ENCODE peak calls at places on chromosomes 1 and 21, in five cellular contexts. One of them, this sample, is unnamed.

GRCh38 chr1:228341814-228342626 is 64.6 kb downstream of the TRIM11 start:
- DNase-seq in H9: peak; percentile 24
- DNase-seq in AG10803: no peak
- DNase-seq in GM20000: no peak
- DNase-seq in uterus: peak; percentile 8
- DNase-seq in this sample: no peak

GRCh38 chr1:33258788-33259274 is 2.5 kb downstream of the ZNF362 start:
- DNase-seq in H9: no peak
- DNase-seq in AG10803: no peak
- DNase-seq in GM20000: no peak
- DNase-seq in uterus: no peak
- DNase-seq in this sample: no peak

GRCh38 chr1:234313171-234313570 is 60.1 kb upstream of the COA6 start:
- DNase-seq in H9: no peak
- DNase-seq in AG10803: no peak
- DNase-seq in GM20000: no peak
- DNase-seq in uterus: no peak
- DNase-seq in this sample: no peak

GRCh38 chr1:236795757-236796719 is 946 bp downstream of the MTR start:
- DNase-seq in H9: no peak
- DNase-seq in AG10803: peak; percentile 43
- DNase-seq in GM20000: peak; percentile 47
- DNase-seq in uterus: no peak
- DNase-seq in this sample: peak; percentile 54

GRCh38 chr21:32770514-32771133 is 931 bp downstream of the PAXBP1 start:
- DNase-seq in H9: no peak
- DNase-seq in AG10803: peak; percentile 17
- DNase-seq in GM20000: no peak
- DNase-seq in uterus: no peak
- DNase-seq in this sample: no peak

GRCh38 chr1:112849425-112849966 is 106.5 kb downstream of the SLC16A1 start:
- DNase-seq in H9: peak; percentile 77
- DNase-seq in AG10803: peak; percentile 21
- DNase-seq in GM20000: no peak
- DNase-seq in uterus: no peak
- DNase-seq in this sample: no peak

GRCh38 chr21:34836103-34836932 is 167.5 kb downstream of the CLIC6 start:
- DNase-seq in H9: no peak
- DNase-seq in AG10803: peak; percentile 99
- DNase-seq in GM20000: no peak
- DNase-seq in uterus: peak; percentile 74
- DNase-seq in this sample: no peak

GRCh38 chr1:9985001-9985400 is 12.0 kb upstream of the RBP7 start:
- DNase-seq in H9: no peak
- DNase-seq in AG10803: no peak
- DNase-seq in GM20000: no peak
- DNase-seq in uterus: no peak
- DNase-seq in this sample: no peak

GRCh38 chr1:93033785-93034184 is 45.3 kb upstream of the MTF2 start:
- DNase-seq in H9: no peak
- DNase-seq in AG10803: no peak
- DNase-seq in GM20000: peak; percentile 52
- DNase-seq in uterus: no peak
- DNase-seq in this sample: peak; percentile 70

GRCh38 chr1:85058311-85058710 is 10.0 kb upstream of the MCOLN3 start:
- DNase-seq in H9: no peak
- DNase-seq in AG10803: no peak
- DNase-seq in GM20000: no peak
- DNase-seq in uterus: no peak
- DNase-seq in this sample: no peak

GRCh38 chr1:221823566-221823965 is 81.7 kb upstream of the DUSP10 start:
- DNase-seq in H9: no peak
- DNase-seq in AG10803: no peak
- DNase-seq in GM20000: no peak
- DNase-seq in uterus: no peak
- DNase-seq in this sample: no peak

GRCh38 chr1:160017592-160017991 is 14.2 kb downstream of the PIGM start:
- DNase-seq in H9: no peak
- DNase-seq in AG10803: no peak
- DNase-seq in GM20000: no peak
- DNase-seq in uterus: no peak
- DNase-seq in this sample: no peak

GRCh38 chr1:20974069-20974468 is 187.0 kb upstream of the HP1BP3 start:
- DNase-seq in H9: no peak
- DNase-seq in AG10803: peak; percentile 61
- DNase-seq in GM20000: no peak
- DNase-seq in uterus: no peak
- DNase-seq in this sample: no peak

GRCh38 chr1:228178737-228179720 is 13.4 kb downstream of the IBA57 start:
- DNase-seq in H9: no peak
- DNase-seq in AG10803: no peak
- DNase-seq in GM20000: no peak
- DNase-seq in uterus: peak; percentile 30
- DNase-seq in this sample: no peak

GRCh38 chr21:32143222-32143939 is 135.5 kb downstream of the MIS18A start:
- DNase-seq in H9: peak; percentile 43
- DNase-seq in AG10803: peak; percentile 88
- DNase-seq in GM20000: no peak
- DNase-seq in uterus: no peak
- DNase-seq in this sample: no peak

GRCh38 chr1:111290640-111291039 is at the start of gene CHIA:
- DNase-seq in H9: no peak
- DNase-seq in AG10803: no peak
- DNase-seq in GM20000: no peak
- DNase-seq in uterus: no peak
- DNase-seq in this sample: no peak

GRCh38 chr1:53061123-53061858 is 722 bp upstream of the PODN start:
- DNase-seq in H9: no peak
- DNase-seq in AG10803: peak; percentile 38
- DNase-seq in GM20000: peak; percentile 27
- DNase-seq in uterus: peak; percentile 57
- DNase-seq in this sample: no peak

GRCh38 chr1:95716550-95716949 is 482.5 kb downstream of the RWDD3 start:
- DNase-seq in H9: no peak
- DNase-seq in AG10803: no peak
- DNase-seq in GM20000: no peak
- DNase-seq in uterus: no peak
- DNase-seq in this sample: no peak

GRCh38 chr1:201259476-201260235 is 23.6 kb upstream of the PKP1 start:
- DNase-seq in H9: peak; percentile 89
- DNase-seq in AG10803: peak; percentile 38
- DNase-seq in GM20000: no peak
- DNase-seq in uterus: no peak
- DNase-seq in this sample: no peak
- TF ChIP-seq CTCF in H9: peak; percentile 34
- TF ChIP-seq CTCF in AG10803: no peak
- TF ChIP-seq CTCF in GM20000: no peak
- TF ChIP-seq CTCF in uterus: no peak
- TF ChIP-seq CTCF in this sample: no peak

GRCh38 chr1:211646566-211646965 is 28.9 kb downstream of the NEK2 start:
- DNase-seq in H9: no peak
- DNase-seq in AG10803: no peak
- DNase-seq in GM20000: no peak
- DNase-seq in uterus: no peak
- DNase-seq in this sample: no peak

GRCh38 chr1:211650922-211651303 is 24.5 kb downstream of the NEK2 start:
- DNase-seq in H9: no peak
- DNase-seq in AG10803: no peak
- DNase-seq in GM20000: no peak
- DNase-seq in uterus: no peak
- DNase-seq in this sample: no peak

GRCh38 chr1:211648336-211648735 is 27.1 kb downstream of the NEK2 start:
- DNase-seq in H9: no peak
- DNase-seq in AG10803: no peak
- DNase-seq in GM20000: no peak
- DNase-seq in uterus: no peak
- DNase-seq in this sample: no peak

GRCh38 chr1:211647666-211648065 is 27.8 kb downstream of the NEK2 start:
- DNase-seq in H9: no peak
- DNase-seq in AG10803: no peak
- DNase-seq in GM20000: no peak
- DNase-seq in uterus: no peak
- DNase-seq in this sample: no peak

DNA sequence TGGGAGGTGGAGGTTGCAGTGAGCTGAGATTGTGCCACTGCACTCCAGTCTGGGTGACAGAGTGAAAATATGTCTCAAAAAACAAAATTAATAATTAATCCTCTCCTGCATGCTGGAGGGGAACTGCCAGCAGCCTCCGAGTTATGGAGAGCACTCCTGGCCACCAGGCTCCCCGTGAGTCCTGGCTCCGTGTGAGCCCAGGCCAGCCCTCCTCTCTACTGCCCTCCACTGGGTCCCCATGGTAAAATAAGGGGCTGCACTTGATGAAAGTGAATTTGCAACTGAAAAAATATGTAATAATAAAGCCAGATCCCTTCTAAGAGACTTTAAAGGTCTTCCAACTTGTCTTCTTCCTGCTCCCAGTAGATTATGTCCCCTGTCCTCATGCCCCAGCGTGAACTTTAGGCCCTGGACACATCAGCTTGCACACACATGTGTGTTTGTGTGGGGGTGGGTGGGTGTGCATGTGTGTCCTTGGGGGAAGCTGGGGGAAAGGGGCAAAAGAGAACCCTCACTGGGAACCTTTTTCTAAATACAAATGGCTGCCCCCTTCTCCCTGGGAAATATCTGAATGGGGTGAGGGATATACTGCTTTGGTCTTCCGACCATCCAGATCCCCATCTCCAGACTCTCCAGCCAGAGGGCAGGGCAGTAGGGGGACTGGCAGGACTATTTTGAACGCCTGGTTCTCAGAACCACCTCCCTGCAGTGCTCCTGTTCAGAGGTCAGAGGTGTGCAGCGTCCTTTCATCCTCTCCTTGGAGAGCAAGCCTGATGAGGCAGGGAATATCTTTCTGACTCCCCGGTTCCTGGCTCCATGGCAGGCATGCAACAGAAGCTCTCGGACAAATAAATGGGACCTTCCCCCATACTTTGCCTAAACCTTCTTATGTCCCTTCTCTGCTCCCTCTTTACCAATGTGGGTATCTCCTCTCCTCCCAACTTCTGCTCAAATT is 26.2 kb downstream of the NEK2 start:
- DNase-seq in H9: no peak
- DNase-seq in AG10803: peak; percentile 34
- DNase-seq in GM20000: peak; percentile 53
- DNase-seq in uterus: no peak
- DNase-seq in this sample: peak; percentile 74
- TF ChIP-seq CTCF in H9: no peak
- TF ChIP-seq CTCF in AG10803: peak; percentile 61
- TF ChIP-seq CTCF in GM20000: peak; percentile 55
- TF ChIP-seq CTCF in uterus: peak; percentile 47
- TF ChIP-seq CTCF in this sample: peak; percentile 47

DNA sequence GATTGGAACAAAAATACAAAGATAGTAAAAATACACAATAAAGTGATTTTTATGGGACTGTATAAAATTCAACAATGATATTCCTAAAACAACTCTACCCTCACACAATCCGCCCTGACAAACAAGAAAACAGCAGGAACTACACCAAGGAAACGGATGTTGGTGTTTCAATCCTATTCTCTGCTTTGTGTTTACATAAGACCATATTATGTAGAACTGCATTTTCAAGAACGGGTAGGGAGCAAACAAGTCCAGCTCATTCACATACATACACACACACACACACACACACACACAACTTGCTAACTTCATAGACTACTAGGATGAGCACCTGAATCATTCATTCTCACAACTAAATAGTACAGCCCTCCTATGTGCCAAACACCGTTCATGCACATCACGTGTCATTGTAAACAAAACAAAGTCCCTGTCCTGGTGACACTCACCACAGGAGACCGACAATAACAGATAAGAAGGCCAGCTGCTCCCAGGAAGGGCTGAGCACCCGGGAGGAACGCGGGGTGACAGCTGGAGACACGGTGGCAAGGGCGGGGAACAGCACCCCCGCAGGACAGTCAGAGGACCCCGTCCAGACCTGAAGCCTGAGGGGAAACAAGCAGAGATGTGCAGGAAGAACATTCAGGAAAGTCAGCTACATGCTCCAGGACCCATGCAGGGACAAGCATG is 43.0 kb downstream of the NPHP4 start:
- DNase-seq in H9: peak; percentile 31
- DNase-seq in AG10803: no peak
- DNase-seq in GM20000: no peak
- DNase-seq in uterus: no peak
- DNase-seq in this sample: no peak
- TF ChIP-seq CTCF in H9: peak; percentile 55
- TF ChIP-seq CTCF in AG10803: no peak
- TF ChIP-seq CTCF in GM20000: no peak
- TF ChIP-seq CTCF in uterus: no peak
- TF ChIP-seq CTCF in this sample: no peak

GRCh38 chr1:237938553-237938952 is 47.8 kb upstream of the ZP4 start:
- DNase-seq in H9: peak; percentile 53
- DNase-seq in AG10803: no peak
- DNase-seq in GM20000: no peak
- DNase-seq in uterus: no peak
- DNase-seq in this sample: no peak
- TF ChIP-seq CTCF in H9: peak; percentile 69
- TF ChIP-seq CTCF in AG10803: no peak
- TF ChIP-seq CTCF in GM20000: no peak
- TF ChIP-seq CTCF in uterus: no peak
- TF ChIP-seq CTCF in this sample: no peak

GRCh38 chr1:224851210-224851849 is 78.1 kb upstream of the DNAH14 start:
- DNase-seq in H9: peak; percentile 80
- DNase-seq in AG10803: peak; percentile 58
- DNase-seq in GM20000: peak; percentile 76
- DNase-seq in uterus: no peak
- DNase-seq in this sample: peak; percentile 72
- TF ChIP-seq CTCF in H9: peak; percentile 94
- TF ChIP-seq CTCF in AG10803: peak; percentile 88
- TF ChIP-seq CTCF in GM20000: peak; percentile 85
- TF ChIP-seq CTCF in uterus: peak; percentile 3
- TF ChIP-seq CTCF in this sample: peak; percentile 79